ENCODE peak calls at places on chromosomes 13 and 19, in eight cellular contexts. X is colonic mucosa, B is esophagus squamous epithelium, V is neural progenitor cell, K is Caco-2, W is endodermal cell, E is body of pancreas, P is MCF 10A. M is an unnamed sample.
A peak's percentile ranks its signal among the peaks of the same experiment; 100 is the strongest.

GRCh38 chr13:29893438-29893837 is 43.0 kb upstream of the UBL3 start:
- DNase-seq in B (no peak), X (no peak), E (no peak), V (no peak), K (no peak), P (no peak), W (no peak), M (no peak)

GRCh38 chr19:3642987-3643386 is 16.4 kb upstream of the CACTIN start:
- DNase-seq in B (no peak), E (no peak), P (no peak), K (peak; percentile 49), X (no peak), W (peak; percentile 87), V (peak; percentile 38), M (no peak)

GRCh38 chr13:40026741-40027140 is 371.3 kb downstream of the COG6 start:
- DNase-seq in E (no peak), V (no peak), K (no peak), B (no peak), P (no peak), W (no peak), X (no peak), M (peak; percentile 20)

GRCh38 chr13:38045278-38046048 is 175.9 kb upstream of the TRPC4 start:
- DNase-seq in P (peak; percentile 56), W (peak; percentile 69), K (no peak), B (no peak), V (peak; percentile 52), X (no peak), E (no peak), M (no peak)

GRCh38 chr19:35715981-35716734 is 1.6 kb upstream of the KMT2B start:
- DNase-seq in W (no peak), K (no peak), E (peak; percentile 78), X (peak; percentile 73), V (peak; percentile 17), B (no peak), P (no peak), M (no peak)

GRCh38 chr19:11079999-11080398 is 9.3 kb upstream of the LDLR start:
- DNase-seq in P (no peak), X (no peak), E (no peak), K (no peak), B (no peak), V (no peak), W (no peak), M (no peak)

GRCh38 chr13:113562085-113562749 is 22.3 kb upstream of the TFDP1 start:
- DNase-seq in B (no peak), E (peak; percentile 54), P (peak; percentile 58), X (peak; percentile 61), K (peak; percentile 75), W (peak; percentile 93), V (peak; percentile 93), M (peak; percentile 75)

GRCh38 chr19:41691268-41691970 is 3.3 kb upstream of the CEACAM7 start:
- DNase-seq in B (no peak), V (no peak), W (peak; percentile 87), X (peak; percentile 55), K (no peak), P (peak; percentile 40), E (peak; percentile 41), M (peak; percentile 56)

GRCh38 chr19:39411006-39411831 is 1.2 kb upstream of the PLEKHG2 start:
- DNase-seq in B (no peak), P (peak; percentile 67), X (peak; percentile 84), V (no peak), E (peak; percentile 74), W (peak; percentile 70), K (peak; percentile 83), M (peak; percentile 48)

GRCh38 chr13:99658266-99658991 is 157.2 kb downstream of the TM9SF2 start:
- DNase-seq in K (no peak), B (no peak), P (no peak), E (peak; percentile 54), V (peak; percentile 83), X (peak; percentile 40), W (peak; percentile 89), M (no peak)

GRCh38 chr19:28396259-28396940 is 816.6 kb downstream of the UQCRFS1 start:
- DNase-seq in E (no peak), X (no peak), V (peak; percentile 51), W (no peak), K (no peak), P (no peak), B (no peak), M (no peak)

GRCh38 chr13:32305646-32306045 is 9.5 kb downstream of the ZAR1L start:
- DNase-seq in P (no peak), B (no peak), E (no peak), V (no peak), X (no peak), W (no peak), K (no peak), M (no peak)

GRCh38 chr13:32309312-32309711 is 5.9 kb downstream of the ZAR1L start:
- DNase-seq in E (no peak), K (no peak), X (no peak), W (no peak), P (no peak), B (no peak), V (no peak), M (no peak)

GRCh38 chr13:32314271-32314967 is 744 bp downstream of the ZAR1L start:
- DNase-seq in X (peak; percentile 29), E (peak; percentile 14), W (no peak), B (no peak), P (no peak), K (no peak), V (no peak), M (no peak)

GRCh38 chr13:32311188-32311897 is 3.8 kb downstream of the ZAR1L start:
- DNase-seq in P (no peak), X (no peak), B (no peak), K (no peak), V (no peak), W (no peak), E (no peak), M (no peak)

DNA sequence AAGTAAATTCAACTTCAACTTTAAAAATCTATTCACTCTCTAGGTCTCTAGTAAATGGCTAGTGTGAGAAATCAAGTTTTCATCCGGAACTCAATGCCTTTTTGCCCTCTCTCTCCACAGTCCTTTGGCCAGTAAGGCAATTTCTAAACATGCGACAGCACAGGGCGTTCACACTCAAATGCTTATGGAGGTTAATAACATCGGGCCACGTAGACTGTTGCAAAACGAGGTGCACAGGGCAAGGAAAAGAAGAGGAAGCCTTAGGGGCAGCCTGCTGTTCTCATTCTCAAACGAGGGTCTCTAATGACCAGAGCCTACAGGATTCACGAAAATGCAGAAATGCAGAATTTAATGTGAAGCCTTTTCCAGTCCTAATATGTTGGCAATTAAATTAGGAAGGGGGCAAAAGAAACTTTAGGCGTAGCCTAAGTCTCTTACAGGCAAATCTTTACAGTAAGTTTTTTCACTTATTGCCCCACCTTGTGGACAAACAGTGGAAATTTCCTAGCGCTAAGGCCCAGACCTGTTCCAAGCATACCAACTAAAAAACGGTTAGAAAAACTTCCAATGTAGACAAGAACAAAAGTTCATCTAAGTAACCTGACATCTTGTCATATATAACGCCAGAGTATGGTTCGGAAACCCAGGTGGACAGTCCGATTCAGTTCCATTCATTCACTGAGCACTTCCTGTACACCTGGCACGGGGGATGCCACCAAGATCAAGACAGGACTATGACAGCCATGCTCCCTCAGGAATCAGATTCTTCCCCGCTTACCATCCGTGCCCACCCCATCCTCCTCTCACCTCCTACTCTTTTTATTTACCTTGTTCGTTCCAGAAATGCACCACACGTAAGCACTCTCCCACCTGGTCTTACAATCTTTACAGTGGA is 5.1 kb downstream of the ZAR1L start:
- DNase-seq in B (no peak), P (peak; percentile 72), X (peak; percentile 30), W (peak; percentile 52), E (peak; percentile 24), K (no peak), V (peak; percentile 63), M (peak; percentile 52)
- TF ChIP-seq CTCF in B (peak; percentile 79), P (peak; percentile 54), X (peak; percentile 70), W (peak; percentile 83), E (peak; percentile 72), K (peak; percentile 70), V (peak; percentile 78), M (peak; percentile 35)

GRCh38 chr19:1281895-1282287 is 3.8 kb upstream of the EFNA2 start:
- DNase-seq in P (no peak), X (no peak), B (no peak), E (no peak), K (no peak), W (no peak), V (no peak), M (no peak)
- TF ChIP-seq CTCF in P (no peak), X (no peak), B (no peak), E (no peak), K (no peak), W (no peak), V (no peak), M (no peak)

GRCh38 chr19:48424694-48425219 is 21.0 kb upstream of the GRWD1 start:
- DNase-seq in W (peak; percentile 80), V (no peak), B (no peak), X (no peak), K (no peak), P (peak; percentile 62), E (peak; percentile 8), M (peak; percentile 65)
- TF ChIP-seq CTCF in W (no peak), V (no peak), B (no peak), X (no peak), K (no peak), P (no peak), E (no peak), M (no peak)

GRCh38 chr19:44890366-44891015 is 563 bp upstream of the TOMM40 start:
- DNase-seq in P (peak; percentile 100), W (peak; percentile 100), K (peak; percentile 100), V (no peak), E (no peak), X (peak; percentile 100), B (peak; percentile 100), M (peak; percentile 99)

GRCh38 chr19:44893704-44894103 is 2.6 kb downstream of the TOMM40 start:
- DNase-seq in E (no peak), W (no peak), K (no peak), X (no peak), P (no peak), B (no peak), V (no peak), M (no peak)

GRCh38 chr19:44892932-44893331 is 1.9 kb downstream of the TOMM40 start:
- DNase-seq in K (no peak), X (no peak), V (no peak), B (no peak), P (no peak), W (no peak), E (no peak), M (no peak)

GRCh38 chr19:44889830-44890365 is 1.2 kb upstream of the TOMM40 start:
- DNase-seq in X (no peak), P (no peak), W (no peak), B (no peak), V (no peak), K (no peak), E (no peak), M (no peak)

DNA sequence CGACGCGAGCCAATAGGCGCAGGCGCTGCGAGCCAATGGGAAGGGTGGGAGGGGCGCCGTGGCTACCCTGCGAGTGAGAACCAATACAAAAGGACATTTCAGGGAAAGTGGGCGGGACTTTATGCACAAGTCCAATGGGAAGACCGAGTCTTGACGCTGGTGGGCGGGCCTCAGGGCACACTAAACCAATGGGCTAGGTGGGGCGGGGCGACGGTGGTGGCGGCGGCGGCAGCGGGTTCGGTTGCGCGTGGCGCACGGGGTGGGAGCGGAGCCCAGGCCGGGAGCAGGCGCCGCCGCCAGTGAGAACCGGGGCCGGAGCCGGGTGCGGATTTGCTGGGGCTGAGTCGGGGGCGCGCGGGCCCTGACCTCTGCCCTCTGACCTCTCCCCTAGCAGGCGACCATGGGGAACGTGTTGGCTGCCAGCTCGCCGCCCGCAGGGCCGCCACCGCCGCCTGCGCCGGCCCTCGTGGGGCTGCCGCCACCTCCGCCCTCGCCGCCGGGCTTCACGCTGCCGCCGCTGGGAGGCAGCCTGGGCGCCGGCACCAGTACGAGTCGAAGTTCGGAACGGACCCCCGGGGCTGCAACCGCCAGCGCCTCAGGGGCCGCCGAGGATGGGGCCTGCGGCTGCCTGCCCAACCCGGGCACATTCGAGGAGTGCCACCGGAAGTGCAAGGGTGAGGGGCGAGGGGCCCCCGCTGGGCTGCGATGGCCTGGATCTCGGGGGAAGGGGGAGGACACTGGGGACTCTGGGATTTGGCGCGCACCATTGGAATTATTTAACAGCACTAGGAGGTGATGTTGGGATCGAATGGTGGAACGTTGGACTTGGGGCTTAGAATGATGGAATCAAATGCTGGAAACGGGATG is at the start of gene TOMM40:
- DNase-seq in X (no peak), B (peak; percentile 100), K (no peak), P (peak; percentile 100), E (peak; percentile 100), V (peak; percentile 100), W (peak; percentile 72), M (no peak)
- TF ChIP-seq CTCF in X (no peak), B (no peak), K (no peak), P (no peak), E (no peak), V (peak; percentile 25), W (peak; percentile 44), M (no peak)

M was measured in GM10248.